ENCODE peak calls at places on chromosome 17, in nine cellular contexts. H is GM12891, I is K562, L is breast epithelium, X is vagina, B is H1, W is endothelial cell of umbilical vein, G is transverse colon, R is sigmoid colon. K is an unnamed sample.

GRCh38 chr17:69500911-69501429 is 86.5 kb downstream of the MAP2K6 start:
- DNase-seq in H (no peak), X (no peak), W (no peak), L (no peak), R (no peak), B (no peak), I (no peak), G (peak; percentile 27), K (no peak)

GRCh38 chr17:34892864-34893263 is 68.4 kb downstream of the CCT6B start:
- DNase-seq in X (no peak), B (peak; percentile 77), R (no peak), H (peak; percentile 37), W (no peak), L (no peak), G (no peak), I (peak; percentile 75), K (no peak)

GRCh38 chr17:71331754-71332153 is 789.1 kb upstream of the SOX9 start:
- DNase-seq in L (no peak), X (no peak), I (no peak), H (no peak), B (no peak), R (no peak), G (no peak), W (no peak), K (no peak)

GRCh38 chr17:50157891-50158290 is 7.4 kb upstream of the PPP1R9B start:
- DNase-seq in H (no peak), R (no peak), W (no peak), L (no peak), B (no peak), X (no peak), I (no peak), G (no peak), K (no peak)

GRCh38 chr17:8155341-8156173 is 3.4 kb upstream of the PER1 start:
- DNase-seq in H (no peak), L (no peak), X (no peak), G (no peak), W (no peak), B (no peak), I (no peak), R (peak; percentile 67), K (no peak)

GRCh38 chr17:40415390-40415789 is 2.3 kb downstream of the TOP2A start:
- DNase-seq in H (no peak), W (peak; percentile 47), I (peak; percentile 32), X (no peak), G (no peak), B (no peak), L (no peak), R (no peak), K (no peak)

GRCh38 chr17:49358638-49359247 is 3.3 kb downstream of the ZNF652 start:
- DNase-seq in H (no peak), W (no peak), I (no peak), X (no peak), R (no peak), G (no peak), L (no peak), B (no peak), K (no peak)

GRCh38 chr17:48127371-48128051 is 19.9 kb downstream of the SNX11 start:
- DNase-seq in R (no peak), G (no peak), L (no peak), W (peak; percentile 65), H (no peak), B (no peak), X (no peak), I (no peak), K (no peak)

GRCh38 chr17:146546-146945 is 9.2 kb downstream of the SCGB1C2 start:
- DNase-seq in H (no peak), R (no peak), L (peak; percentile 22), W (no peak), G (no peak), I (no peak), B (no peak), X (no peak), K (peak; percentile 49)

GRCh38 chr17:71302721-71303549 is 817.9 kb upstream of the SOX9 start:
- DNase-seq in L (no peak), I (no peak), R (no peak), B (no peak), H (no peak), G (no peak), W (no peak), X (no peak), K (no peak)

GRCh38 chr17:17685775-17686291 is 4.6 kb downstream of the RAI1 start:
- DNase-seq in I (no peak), H (no peak), L (no peak), R (no peak), G (peak; percentile 79), W (peak; percentile 83), B (no peak), X (no peak), K (no peak)

GRCh38 chr17:11948791-11949190 is 48.5 kb downstream of the ZNF18 start:
- DNase-seq in B (no peak), G (no peak), H (no peak), X (no peak), L (no peak), R (no peak), W (no peak), I (no peak), K (no peak)

GRCh38 chr17:32590974-32591373 is 104.2 kb downstream of the CDK5R1 start:
- DNase-seq in R (no peak), I (no peak), G (no peak), H (no peak), W (no peak), X (no peak), B (no peak), L (no peak), K (no peak)

GRCh38 chr17:16287563-16288027 is 65.7 kb downstream of the CENPV start:
- DNase-seq in L (no peak), X (no peak), B (no peak), W (peak; percentile 66), R (no peak), G (peak; percentile 40), I (peak; percentile 36), H (no peak), K (no peak)

GRCh38 chr17:31393749-31394146 is 2.3 kb downstream of the RAB11FIP4 start:
- DNase-seq in R (no peak), G (no peak), H (no peak), B (no peak), X (peak; percentile 54), L (no peak), W (no peak), I (no peak), K (peak; percentile 58)

GRCh38 chr17:69431835-69432234 is 17.3 kb downstream of the MAP2K6 start:
- DNase-seq in G (no peak), L (no peak), R (no peak), W (no peak), H (no peak), B (no peak), X (no peak), I (no peak), K (no peak)

GRCh38 chr17:44564429-44564828 is 7.1 kb downstream of the FZD2 start:
- DNase-seq in H (no peak), B (no peak), L (no peak), X (no peak), W (no peak), R (no peak), I (no peak), G (no peak), K (no peak)

GRCh38 chr17:63519116-63519881 is 3.9 kb upstream of the KCNH6 start:
- DNase-seq in H (no peak), X (no peak), R (no peak), L (no peak), I (no peak), W (no peak), B (no peak), G (no peak), K (no peak)

GRCh38 chr17:57834146-57834741 is 15.6 kb downstream of the MRPS23 start:
- DNase-seq in X (peak; percentile 78), W (no peak), L (peak; percentile 61), I (no peak), H (no peak), G (no peak), B (peak; percentile 64), R (peak; percentile 89), K (no peak)
- TF ChIP-seq POLR2AphosphoS5 in X (no peak), W (no peak), L (no peak), I (no peak), H (no peak), G (no peak), B (no peak), R (peak; percentile 47), K (no peak)

DNA sequence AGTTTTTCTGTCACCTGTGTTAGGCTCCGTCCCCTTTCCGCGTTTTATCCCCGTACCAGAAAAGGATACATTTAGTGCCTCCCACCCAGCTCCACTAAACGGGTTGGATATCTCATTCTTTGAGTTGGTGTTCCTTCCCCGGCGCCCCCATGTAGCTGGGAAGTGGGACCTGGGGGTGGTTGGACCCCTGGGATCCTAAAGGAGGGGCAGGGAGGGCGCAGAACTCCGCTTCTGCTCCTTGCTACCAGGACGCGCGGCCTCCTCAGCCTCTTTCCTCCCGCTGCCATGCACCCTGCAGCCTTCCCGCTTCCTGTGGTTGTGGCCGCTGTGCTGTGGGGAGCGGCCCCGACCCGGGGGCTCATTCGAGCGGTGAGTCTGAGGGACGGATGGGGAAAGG is 555 bp downstream of the RNF167 start:
- DNase-seq in G (peak; percentile 60), B (no peak), L (no peak), H (no peak), I (peak; percentile 7), R (no peak), X (no peak), W (no peak), K (no peak)
- TF ChIP-seq POLR2AphosphoS5 in G (no peak), B (no peak), L (no peak), H (no peak), I (no peak), R (no peak), X (no peak), W (no peak), K (no peak)

GRCh38 chr17:82941021-82942001 is 101.5 kb upstream of the ZNF750 start:
- DNase-seq in L (peak; percentile 45), W (no peak), X (no peak), I (no peak), R (peak; percentile 45), H (no peak), B (no peak), G (peak; percentile 3), K (no peak)
- TF ChIP-seq POLR2AphosphoS5 in L (no peak), W (no peak), X (no peak), I (no peak), R (no peak), H (no peak), B (no peak), G (no peak), K (no peak)

GRCh38 chr17:73747221-73748002 is 103.2 kb upstream of the SDK2 start:
- DNase-seq in W (no peak), G (no peak), R (no peak), L (no peak), H (no peak), X (no peak), I (no peak), B (no peak), K (no peak)

GRCh38 chr17:73742915-73743314 is 98.7 kb upstream of the SDK2 start:
- DNase-seq in G (no peak), L (no peak), I (no peak), R (no peak), B (peak; percentile 58), H (no peak), W (no peak), X (no peak), K (no peak)

GRCh38 chr17:73746314-73747073 is 102.2 kb upstream of the SDK2 start:
- DNase-seq in X (no peak), G (no peak), L (no peak), I (no peak), B (no peak), H (no peak), R (no peak), W (no peak), K (no peak)

GRCh38 chr17:73743802-73744201 is 99.6 kb upstream of the SDK2 start:
- DNase-seq in R (no peak), L (no peak), B (no peak), I (no peak), H (no peak), G (no peak), X (no peak), W (no peak), K (no peak)

GRCh38 chr17:73744411-73744810 is 100.2 kb upstream of the SDK2 start:
- DNase-seq in W (no peak), B (no peak), I (no peak), R (no peak), H (no peak), G (no peak), L (no peak), X (no peak), K (no peak)
- TF ChIP-seq POLR2AphosphoS5 in W (no peak), B (no peak), I (no peak), R (no peak), H (no peak), G (no peak), L (no peak), X (no peak), K (no peak)

K was measured in suprapubic skin.